ENCODE peak calls at places on chromosome 12, in nine cellular contexts. One of them, this sample, is unnamed.

GRCh38 chr12:59620326-59620725 is 24.5 kb downstream of the SLC16A7 start:
- DNase-seq in GM23338: no peak
- DNase-seq in uterus: no peak
- DNase-seq in stimulated activated naive CD4-positive, alpha-beta T cell: no peak
- DNase-seq in tibial artery: no peak
- DNase-seq in NCI-H82: no peak
- DNase-seq in NCI-H345: no peak
- DNase-seq in left lung: no peak
- DNase-seq in sciatic nerve: no peak
- DNase-seq in this sample: no peak

GRCh38 chr12:69171881-69172280 is 67.5 kb upstream of the CPSF6 start:
- DNase-seq in NCI-H345: no peak
- DNase-seq in left lung: no peak
- DNase-seq in sciatic nerve: no peak
- DNase-seq in uterus: no peak
- DNase-seq in GM23338: no peak
- DNase-seq in stimulated activated naive CD4-positive, alpha-beta T cell: no peak
- DNase-seq in NCI-H82: no peak
- DNase-seq in tibial artery: no peak
- DNase-seq in this sample: no peak

GRCh38 chr12:13024151-13024946 is 19.8 kb upstream of the FAM234B start:
- DNase-seq in uterus: no peak
- DNase-seq in stimulated activated naive CD4-positive, alpha-beta T cell: no peak
- DNase-seq in tibial artery: peak
- DNase-seq in sciatic nerve: no peak
- DNase-seq in NCI-H82: no peak
- DNase-seq in NCI-H345: peak
- DNase-seq in left lung: no peak
- DNase-seq in GM23338: peak
- DNase-seq in this sample: no peak

GRCh38 chr12:66942741-66943465 is 264.0 kb upstream of the GRIP1 start:
- DNase-seq in GM23338: peak
- DNase-seq in NCI-H345: no peak
- DNase-seq in sciatic nerve: no peak
- DNase-seq in left lung: no peak
- DNase-seq in stimulated activated naive CD4-positive, alpha-beta T cell: no peak
- DNase-seq in uterus: no peak
- DNase-seq in NCI-H82: peak
- DNase-seq in tibial artery: no peak
- DNase-seq in this sample: no peak

GRCh38 chr12:108788076-108788782 is 56.9 kb upstream of the CORO1C start:
- DNase-seq in sciatic nerve: no peak
- DNase-seq in tibial artery: peak
- DNase-seq in NCI-H82: no peak
- DNase-seq in left lung: peak
- DNase-seq in uterus: peak
- DNase-seq in stimulated activated naive CD4-positive, alpha-beta T cell: no peak
- DNase-seq in GM23338: no peak
- DNase-seq in NCI-H345: no peak
- DNase-seq in this sample: no peak

GRCh38 chr12:46722737-46723136 is 103.1 kb downstream of the SLC38A4 start:
- DNase-seq in stimulated activated naive CD4-positive, alpha-beta T cell: no peak
- DNase-seq in uterus: no peak
- DNase-seq in tibial artery: no peak
- DNase-seq in sciatic nerve: no peak
- DNase-seq in NCI-H82: peak
- DNase-seq in left lung: no peak
- DNase-seq in NCI-H345: no peak
- DNase-seq in GM23338: no peak
- DNase-seq in this sample: no peak

GRCh38 chr12:124655317-124656213 is 88.2 kb upstream of the NCOR2 start:
- DNase-seq in left lung: no peak
- DNase-seq in GM23338: peak
- DNase-seq in stimulated activated naive CD4-positive, alpha-beta T cell: no peak
- DNase-seq in NCI-H82: peak
- DNase-seq in sciatic nerve: peak
- DNase-seq in NCI-H345: peak
- DNase-seq in tibial artery: peak
- DNase-seq in uterus: peak
- DNase-seq in this sample: no peak

GRCh38 chr12:53698948-53699672 is 23.2 kb upstream of the ATP5MC2 start:
- DNase-seq in NCI-H345: no peak
- DNase-seq in sciatic nerve: no peak
- DNase-seq in GM23338: no peak
- DNase-seq in left lung: no peak
- DNase-seq in NCI-H82: no peak
- DNase-seq in tibial artery: no peak
- DNase-seq in uterus: no peak
- DNase-seq in stimulated activated naive CD4-positive, alpha-beta T cell: no peak
- DNase-seq in this sample: no peak

GRCh38 chr12:90058721-90059120 is 350.1 kb upstream of the ATP2B1 start:
- DNase-seq in GM23338: no peak
- DNase-seq in NCI-H345: no peak
- DNase-seq in NCI-H82: no peak
- DNase-seq in tibial artery: no peak
- DNase-seq in stimulated activated naive CD4-positive, alpha-beta T cell: no peak
- DNase-seq in left lung: no peak
- DNase-seq in uterus: no peak
- DNase-seq in sciatic nerve: no peak
- DNase-seq in this sample: no peak

GRCh38 chr12:82299617-82300016 is 58.6 kb downstream of the CCDC59 start:
- DNase-seq in sciatic nerve: no peak
- DNase-seq in NCI-H345: no peak
- DNase-seq in left lung: no peak
- DNase-seq in GM23338: peak
- DNase-seq in uterus: no peak
- DNase-seq in NCI-H82: no peak
- DNase-seq in tibial artery: no peak
- DNase-seq in stimulated activated naive CD4-positive, alpha-beta T cell: no peak
- DNase-seq in this sample: no peak

GRCh38 chr12:90170740-90171139 is 462.1 kb upstream of the ATP2B1 start:
- DNase-seq in tibial artery: no peak
- DNase-seq in uterus: no peak
- DNase-seq in NCI-H345: no peak
- DNase-seq in sciatic nerve: no peak
- DNase-seq in stimulated activated naive CD4-positive, alpha-beta T cell: no peak
- DNase-seq in GM23338: no peak
- DNase-seq in NCI-H82: no peak
- DNase-seq in left lung: no peak
- DNase-seq in this sample: no peak

GRCh38 chr12:55707841-55708694 is at the start of gene ITGA7:
- DNase-seq in NCI-H345: peak
- DNase-seq in uterus: peak
- DNase-seq in GM23338: peak
- DNase-seq in sciatic nerve: peak
- DNase-seq in NCI-H82: peak
- DNase-seq in stimulated activated naive CD4-positive, alpha-beta T cell: no peak
- DNase-seq in left lung: peak
- DNase-seq in tibial artery: peak
- DNase-seq in this sample: peak

GRCh38 chr12:90390947-90391346 is 564.0 kb downstream of the CCER1 start:
- DNase-seq in stimulated activated naive CD4-positive, alpha-beta T cell: no peak
- DNase-seq in uterus: no peak
- DNase-seq in NCI-H345: no peak
- DNase-seq in sciatic nerve: no peak
- DNase-seq in NCI-H82: no peak
- DNase-seq in tibial artery: no peak
- DNase-seq in left lung: no peak
- DNase-seq in GM23338: no peak
- DNase-seq in this sample: no peak

GRCh38 chr12:67671419-67671818 is 22.9 kb downstream of the DYRK2 start:
- DNase-seq in NCI-H82: no peak
- DNase-seq in tibial artery: no peak
- DNase-seq in uterus: no peak
- DNase-seq in NCI-H345: no peak
- DNase-seq in GM23338: no peak
- DNase-seq in left lung: no peak
- DNase-seq in stimulated activated naive CD4-positive, alpha-beta T cell: no peak
- DNase-seq in sciatic nerve: no peak
- DNase-seq in this sample: no peak

GRCh38 chr12:131219173-131220006 is 265.7 kb downstream of the ADGRD1 start:
- DNase-seq in stimulated activated naive CD4-positive, alpha-beta T cell: no peak
- DNase-seq in NCI-H82: no peak
- DNase-seq in left lung: no peak
- DNase-seq in tibial artery: no peak
- DNase-seq in uterus: no peak
- DNase-seq in NCI-H345: no peak
- DNase-seq in GM23338: no peak
- DNase-seq in sciatic nerve: peak
- DNase-seq in this sample: no peak

GRCh38 chr12:93777249-93777648 is 100.1 kb downstream of the CRADD start:
- DNase-seq in NCI-H345: no peak
- DNase-seq in NCI-H82: no peak
- DNase-seq in tibial artery: no peak
- DNase-seq in left lung: no peak
- DNase-seq in GM23338: no peak
- DNase-seq in stimulated activated naive CD4-positive, alpha-beta T cell: no peak
- DNase-seq in uterus: no peak
- DNase-seq in sciatic nerve: no peak
- DNase-seq in this sample: no peak

GRCh38 chr12:21773263-21773741 is 1.2 kb downstream of the KCNJ8 start:
- DNase-seq in sciatic nerve: peak
- DNase-seq in left lung: peak
- DNase-seq in GM23338: peak
- DNase-seq in tibial artery: peak
- DNase-seq in NCI-H82: peak
- DNase-seq in NCI-H345: peak
- DNase-seq in stimulated activated naive CD4-positive, alpha-beta T cell: no peak
- DNase-seq in uterus: peak
- DNase-seq in this sample: no peak

GRCh38 chr12:93186131-93186530 is 191.6 kb upstream of the NUDT4 start:
- DNase-seq in sciatic nerve: no peak
- DNase-seq in NCI-H82: no peak
- DNase-seq in left lung: no peak
- DNase-seq in uterus: no peak
- DNase-seq in NCI-H345: no peak
- DNase-seq in tibial artery: no peak
- DNase-seq in stimulated activated naive CD4-positive, alpha-beta T cell: no peak
- DNase-seq in GM23338: no peak
- DNase-seq in this sample: no peak

GRCh38 chr12:104669851-104670337 is 213.1 kb downstream of the CHST11 start:
- DNase-seq in stimulated activated naive CD4-positive, alpha-beta T cell: no peak
- DNase-seq in NCI-H345: no peak
- DNase-seq in left lung: peak
- DNase-seq in sciatic nerve: peak
- DNase-seq in NCI-H82: no peak
- DNase-seq in tibial artery: peak
- DNase-seq in GM23338: no peak
- DNase-seq in uterus: peak
- DNase-seq in this sample: no peak

GRCh38 chr12:118746176-118746575 is 235.2 kb upstream of the SRRM4 start:
- DNase-seq in uterus: no peak
- DNase-seq in tibial artery: no peak
- DNase-seq in stimulated activated naive CD4-positive, alpha-beta T cell: no peak
- DNase-seq in left lung: no peak
- DNase-seq in NCI-H82: no peak
- DNase-seq in NCI-H345: no peak
- DNase-seq in GM23338: no peak
- DNase-seq in sciatic nerve: no peak
- DNase-seq in this sample: no peak

GRCh38 chr12:25155031-25155576 is 39.9 kb downstream of the DNAI7 start:
- DNase-seq in sciatic nerve: no peak
- DNase-seq in uterus: no peak
- DNase-seq in stimulated activated naive CD4-positive, alpha-beta T cell: peak
- DNase-seq in tibial artery: no peak
- DNase-seq in left lung: no peak
- DNase-seq in NCI-H82: peak
- DNase-seq in GM23338: peak
- DNase-seq in NCI-H345: peak
- DNase-seq in this sample: no peak

GRCh38 chr12:125343649-125344048 is 278.4 kb downstream of the AACS start:
- DNase-seq in sciatic nerve: no peak
- DNase-seq in GM23338: no peak
- DNase-seq in uterus: no peak
- DNase-seq in NCI-H82: no peak
- DNase-seq in left lung: no peak
- DNase-seq in tibial artery: no peak
- DNase-seq in stimulated activated naive CD4-positive, alpha-beta T cell: no peak
- DNase-seq in NCI-H345: no peak
- DNase-seq in this sample: no peak

GRCh38 chr12:104312202-104312601 is 8.7 kb downstream of the EID3 start:
- DNase-seq in uterus: no peak
- DNase-seq in left lung: no peak
- DNase-seq in NCI-H82: no peak
- DNase-seq in sciatic nerve: no peak
- DNase-seq in GM23338: no peak
- DNase-seq in tibial artery: no peak
- DNase-seq in stimulated activated naive CD4-positive, alpha-beta T cell: no peak
- DNase-seq in NCI-H345: no peak
- DNase-seq in this sample: no peak

GRCh38 chr12:42420385-42420784 is 94.4 kb downstream of the PPHLN1 start:
- DNase-seq in uterus: no peak
- DNase-seq in GM23338: no peak
- DNase-seq in sciatic nerve: no peak
- DNase-seq in NCI-H82: no peak
- DNase-seq in left lung: no peak
- DNase-seq in tibial artery: no peak
- DNase-seq in stimulated activated naive CD4-positive, alpha-beta T cell: no peak
- DNase-seq in NCI-H345: no peak
- DNase-seq in this sample: no peak

GRCh38 chr12:92908108-92908507 is 21.0 kb downstream of the EEA1 start:
- DNase-seq in uterus: no peak
- DNase-seq in NCI-H345: no peak
- DNase-seq in left lung: no peak
- DNase-seq in sciatic nerve: no peak
- DNase-seq in stimulated activated naive CD4-positive, alpha-beta T cell: peak
- DNase-seq in NCI-H82: no peak
- DNase-seq in tibial artery: no peak
- DNase-seq in GM23338: no peak
- DNase-seq in this sample: no peak

GRCh38 chr12:103748002-103748401 is 93.0 kb downstream of the NT5DC3 start:
- DNase-seq in stimulated activated naive CD4-positive, alpha-beta T cell: no peak
- DNase-seq in tibial artery: no peak
- DNase-seq in sciatic nerve: no peak
- DNase-seq in GM23338: no peak
- DNase-seq in NCI-H82: no peak
- DNase-seq in left lung: no peak
- DNase-seq in NCI-H345: no peak
- DNase-seq in uterus: no peak
- DNase-seq in this sample: no peak

This sample was measured in stimulated activated CD8-positive, alpha-beta memory T cell treated with anti-CD3 and anti-CD28 coated beads, Interleukin-7, amount 100 ng/mL, for 24 hours.